ENCODE peak calls at places on chromosomes 7 and 10, in seven cellular contexts. X, I, K, Q, T, F and C are unnamed samples.

GRCh38 chr10:15829495-15829894 is 30.8 kb downstream of the MINDY3 start:
- DNase-seq in I (no peak), T (no peak), X (no peak), Q (no peak), F (no peak), K (no peak), C (no peak)

GRCh38 chr10:55400075-55400474 is 599.0 kb upstream of the PCDH15 start:
- DNase-seq in F (no peak), Q (no peak), I (no peak), K (no peak), X (peak), T (no peak), C (no peak)

GRCh38 chr10:89793649-89794254 is 92.4 kb downstream of the KIF20B start:
- DNase-seq in Q (no peak), X (peak), F (no peak), T (peak), K (no peak), I (no peak), C (peak)

GRCh38 chr10:5817322-5818047 is 4.3 kb upstream of the GDI2 start:
- DNase-seq in T (peak), K (no peak), X (no peak), F (no peak), I (no peak), Q (no peak), C (no peak)

GRCh38 chr10:128078136-128078969 is 47.9 kb downstream of the MKI67 start:
- DNase-seq in F (peak), Q (no peak), X (peak), K (no peak), T (peak), I (no peak), C (peak)

GRCh38 chr7:70072220-70072619 is 473.9 kb downstream of the AUTS2 start:
- DNase-seq in T (no peak), I (no peak), Q (no peak), X (no peak), K (no peak), F (no peak), C (no peak)

GRCh38 chr10:79239930-79240713 is 107.1 kb upstream of the PPIF start:
- DNase-seq in K (no peak), Q (no peak), I (peak), X (no peak), T (no peak), F (no peak), C (no peak)

GRCh38 chr7:155377837-155378579 is 79.9 kb upstream of the EN2 start:
- DNase-seq in T (peak), F (peak), K (no peak), X (peak), Q (peak), I (no peak), C (peak)

GRCh38 chr10:94133239-94133638 is 139.5 kb downstream of the PLCE1 start:
- DNase-seq in Q (peak), K (no peak), I (no peak), X (peak), T (no peak), F (no peak), C (peak)

GRCh38 chr7:7077945-7078344 is 104.4 kb upstream of the C1GALT1 start:
- DNase-seq in K (no peak), I (no peak), X (no peak), F (no peak), Q (no peak), T (no peak), C (no peak)

GRCh38 chr10:87861566-87861952 is 1.8 kb downstream of the KLLN start:
- DNase-seq in T (no peak), Q (peak), I (peak), K (peak), X (peak), F (peak), C (peak)

GRCh38 chr7:21844742-21845141 is 101.0 kb downstream of the CDCA7L start:
- DNase-seq in K (no peak), T (no peak), X (no peak), I (no peak), Q (no peak), F (no peak), C (peak)

GRCh38 chr7:144738708-144739314 is 97.0 kb downstream of the TPK1 start:
- DNase-seq in I (no peak), F (no peak), Q (no peak), T (peak), X (peak), K (no peak), C (peak)

GRCh38 chr7:126698909-126699308 is 553.8 kb downstream of the GRM8 start:
- DNase-seq in T (no peak), I (no peak), K (no peak), X (no peak), F (no peak), Q (no peak), C (no peak)

GRCh38 chr7:44075296-44076075 is 6.8 kb downstream of the POLM start:
- DNase-seq in T (no peak), I (no peak), F (peak), Q (no peak), X (peak), K (no peak), C (no peak)

GRCh38 chr10:8088504-8088903 is 34.0 kb downstream of the GATA3 start:
- DNase-seq in T (no peak), X (no peak), F (no peak), K (no peak), I (no peak), Q (no peak), C (no peak)

GRCh38 chr10:103433858-103434257 is 18.3 kb downstream of the CALHM2 start:
- DNase-seq in T (no peak), X (no peak), Q (peak), K (peak), F (no peak), I (peak), C (no peak)

GRCh38 chr7:149321978-149322541 is 60.1 kb downstream of the ZNF783 start:
- DNase-seq in Q (no peak), F (no peak), X (no peak), I (no peak), T (no peak), K (no peak), C (no peak)

GRCh38 chr7:876972-877311 is 588 bp downstream of the GET4 start:
- DNase-seq in Q (no peak), X (peak), T (no peak), I (no peak), F (no peak), K (peak), C (no peak)

GRCh38 chr7:45592230-45592991 is 18.2 kb downstream of the ADCY1 start:
- DNase-seq in I (no peak), Q (no peak), K (no peak), X (no peak), T (no peak), F (peak), C (no peak)

GRCh38 chr7:105638942-105639495 is 57.7 kb upstream of the EFCAB10 start:
- DNase-seq in K (no peak), Q (no peak), F (no peak), T (no peak), X (no peak), I (no peak), C (no peak)

GRCh38 chr10:88515235-88515634 is 67.9 kb downstream of the RNLS start:
- DNase-seq in K (no peak), T (no peak), Q (no peak), I (no peak), F (no peak), X (no peak), C (no peak)

GRCh38 chr10:110779489-110779888 is 92.2 kb upstream of the PDCD4 start:
- DNase-seq in K (no peak), Q (no peak), X (no peak), I (no peak), F (no peak), T (no peak), C (no peak)

GRCh38 chr7:115618676-115619075 is 411.9 kb downstream of the TFEC start:
- DNase-seq in Q (no peak), K (no peak), X (peak), T (no peak), I (no peak), F (no peak), C (no peak)

GRCh38 chr7:105493928-105494325 is 28.1 kb downstream of the PUS7 start:
- DNase-seq in T (no peak), I (no peak), X (no peak), K (no peak), Q (no peak), F (no peak), C (no peak)

GRCh38 chr7:132131196-132131595 is 445.1 kb downstream of the PLXNA4 start:
- DNase-seq in K (no peak), Q (no peak), F (no peak), X (peak), T (no peak), I (no peak), C (no peak)

GRCh38 chr7:102991540-102992214 is 78.9 kb downstream of the LRRC17 start:
- DNase-seq in Q (no peak), I (no peak), X (peak), F (no peak), K (peak), T (no peak), C (peak)

GRCh38 chr7:118195837-118196474 is 12.0 kb downstream of the LSM8 start:
- DNase-seq in T (peak), X (peak), K (peak), Q (no peak), F (no peak), I (no peak), C (peak)
- TF ChIP-seq CTCF in T (peak), X (peak), K (peak), Q (peak), F (peak), I (peak), C (peak)

GRCh38 chr7:47709051-47709450 is 127.1 kb upstream of the TNS3 start:
- DNase-seq in F (no peak), X (no peak), K (no peak), I (no peak), T (no peak), Q (no peak), C (no peak)

GRCh38 chr7:47707596-47707995 is 125.7 kb upstream of the TNS3 start:
- DNase-seq in X (no peak), T (no peak), K (no peak), Q (no peak), F (no peak), I (no peak), C (no peak)

GRCh38 chr7:47710201-47710935 is 128.5 kb upstream of the TNS3 start:
- DNase-seq in T (no peak), X (no peak), F (no peak), I (no peak), Q (no peak), K (no peak), C (no peak)

GRCh38 chr7:47711776-47712175 is 129.9 kb upstream of the TNS3 start:
- DNase-seq in X (no peak), Q (no peak), I (no peak), T (no peak), K (no peak), F (no peak), C (no peak)

DNA sequence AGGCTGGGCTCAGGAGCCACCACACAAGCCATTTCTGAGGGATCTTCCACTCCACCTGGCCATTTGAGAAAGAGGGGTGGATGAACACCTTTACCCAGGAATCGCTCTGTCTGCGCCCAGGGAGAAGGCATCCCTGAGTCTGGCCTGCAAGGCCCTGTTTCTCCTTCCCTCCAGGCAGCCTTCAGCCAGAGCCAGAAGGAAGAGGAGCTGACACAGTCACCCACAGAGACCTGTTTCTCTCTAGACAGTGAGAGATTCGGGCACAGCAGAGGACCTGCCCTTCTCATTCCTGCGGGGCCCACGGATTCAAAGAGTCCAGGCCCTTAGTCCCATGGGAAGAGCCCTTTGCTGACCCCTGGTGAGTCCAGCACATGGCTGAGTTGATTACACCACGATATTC is 127.5 kb upstream of the TNS3 start:
- DNase-seq in K (no peak), I (no peak), F (no peak), X (no peak), Q (no peak), T (no peak), C (no peak)
- TF ChIP-seq CTCF in K (no peak), I (no peak), F (no peak), X (no peak), Q (no peak), T (no peak), C (no peak)

GRCh38 chr10:57679916-57680315 is 587.8 kb downstream of the IPMK start:
- DNase-seq in T (no peak), X (no peak), Q (no peak), F (no peak), K (no peak), I (no peak), C (no peak)

DNA sequence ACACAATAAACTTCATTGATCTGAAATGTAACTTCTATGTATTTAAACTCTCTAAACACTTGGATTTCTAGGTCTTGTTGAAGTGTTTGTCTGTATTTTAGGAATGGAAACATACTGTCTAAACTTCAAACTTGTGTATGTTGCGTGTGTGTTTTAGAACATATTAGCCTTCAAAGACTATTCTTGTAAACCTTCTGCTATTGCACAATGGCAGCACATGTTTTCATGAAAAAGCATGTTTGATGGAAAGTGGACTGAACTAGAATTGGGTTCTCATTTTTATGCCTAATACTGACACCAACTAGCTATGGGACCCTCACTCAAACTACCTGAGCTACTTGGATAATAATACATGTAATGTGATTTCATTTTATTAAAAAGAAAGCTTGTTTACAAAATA is 592.6 kb downstream of the IPMK start:
- DNase-seq in K (no peak), I (no peak), T (no peak), Q (no peak), F (no peak), X (no peak), C (no peak)
- TF ChIP-seq CTCF in K (no peak), I (no peak), T (no peak), Q (no peak), F (no peak), X (no peak), C (no peak)

GRCh38 chr7:3162286-3162685 is 118.6 kb upstream of the CARD11 start:
- DNase-seq in Q (no peak), K (no peak), X (peak), F (no peak), T (no peak), I (no peak), C (no peak)
- TF ChIP-seq CTCF in Q (no peak), K (no peak), X (peak), F (no peak), T (no peak), I (no peak), C (no peak)

GRCh38 chr7:142478479-142479220 is 220.8 kb upstream of the PRSS58 start:
- DNase-seq in Q (no peak), X (peak), F (no peak), I (no peak), K (peak), T (peak), C (peak)
- TF ChIP-seq CTCF in Q (peak), X (peak), F (peak), I (peak), K (peak), T (peak), C (peak)

DNA sequence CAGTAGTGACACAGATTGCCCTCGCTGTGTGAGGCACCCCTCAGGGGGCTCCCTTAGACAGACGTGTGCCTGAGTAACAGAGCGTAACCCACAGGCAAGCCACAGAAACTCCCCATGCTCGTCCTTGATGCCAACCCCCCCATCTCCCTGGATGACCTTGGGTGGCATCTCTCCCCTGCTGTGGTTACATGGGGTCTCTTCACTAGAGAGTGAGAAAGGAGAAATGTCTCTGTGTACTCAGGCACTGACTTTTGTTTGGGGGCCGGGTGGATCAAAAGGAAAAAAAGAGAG is 1.1 kb upstream of the ASB10 start:
- DNase-seq in F (no peak), Q (no peak), I (no peak), T (no peak), K (no peak), X (no peak), C (no peak)
- TF ChIP-seq CTCF in F (no peak), Q (no peak), I (no peak), T (no peak), K (no peak), X (no peak), C (no peak)

GRCh38 chr7:1912472-1913289 is 242.6 kb downstream of the ELFN1 start:
- DNase-seq in X (no peak), F (no peak), T (no peak), K (no peak), I (no peak), Q (no peak), C (no peak)
- TF ChIP-seq CTCF in X (no peak), F (no peak), T (no peak), K (no peak), I (no peak), Q (no peak), C (no peak)

GRCh38 chr7:142025896-142026295 is 30.2 kb downstream of the MGAM start:
- DNase-seq in X (peak), Q (no peak), I (no peak), T (no peak), K (no peak), F (no peak), C (peak)

GRCh38 chr7:142030846-142031245 is 35.2 kb downstream of the MGAM start:
- DNase-seq in K (no peak), X (no peak), I (no peak), Q (no peak), F (no peak), T (no peak), C (no peak)

GRCh38 chr7:142024547-142024946 is 28.9 kb downstream of the MGAM start:
- DNase-seq in T (no peak), I (no peak), K (no peak), X (peak), F (no peak), Q (no peak), C (peak)

GRCh38 chr7:142033154-142033553 is 37.5 kb downstream of the MGAM start:
- DNase-seq in F (no peak), K (no peak), Q (no peak), T (no peak), I (no peak), X (no peak), C (no peak)

DNA sequence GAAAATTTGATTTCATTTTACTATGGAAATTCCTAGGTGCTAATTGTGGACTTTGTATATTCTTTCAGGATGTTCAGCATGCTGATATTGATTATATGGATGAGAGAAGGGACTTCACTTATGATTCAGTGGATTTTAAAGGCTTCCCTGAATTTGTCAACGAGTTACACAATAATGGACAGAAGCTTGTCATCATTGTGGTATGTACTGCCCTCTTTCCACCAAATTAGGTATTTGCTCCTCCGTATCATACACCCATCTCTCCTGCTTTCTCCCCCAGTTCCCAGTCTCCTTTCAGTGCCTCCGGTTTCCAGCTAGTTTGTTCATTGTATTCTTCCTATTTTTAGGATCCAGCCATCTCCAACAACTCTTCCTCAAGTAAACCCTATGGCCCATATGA is 34.6 kb downstream of the MGAM start:
- DNase-seq in I (no peak), Q (no peak), F (no peak), T (no peak), X (peak), K (no peak), C (peak)
- TF ChIP-seq CTCF in I (no peak), Q (no peak), F (peak), T (no peak), X (peak), K (no peak), C (peak)

GRCh38 chr7:27923308-27923980 is 183.5 kb downstream of the TAX1BP1 start:
- DNase-seq in K (no peak), F (peak), X (no peak), Q (no peak), I (no peak), T (no peak), C (no peak)
- TF ChIP-seq CTCF in K (no peak), F (no peak), X (no peak), Q (no peak), I (no peak), T (no peak), C (no peak)

GRCh38 chr7:151008511-151009323 is 15.6 kb downstream of the ATG9B start:
- DNase-seq in K (no peak), T (peak), F (peak), I (peak), Q (peak), X (no peak), C (peak)

GRCh38 chr7:151008143-151008510 is 16.2 kb downstream of the ATG9B start:
- DNase-seq in Q (no peak), X (no peak), K (no peak), T (no peak), F (no peak), I (no peak), C (no peak)

GRCh38 chr7:151010307-151011096 is 13.8 kb downstream of the ATG9B start:
- DNase-seq in Q (no peak), I (no peak), K (no peak), T (peak), F (peak), X (no peak), C (no peak)

GRCh38 chr7:151010002-151010306 is 14.3 kb downstream of the ATG9B start:
- DNase-seq in F (no peak), X (no peak), I (no peak), Q (no peak), T (no peak), K (no peak), C (no peak)

GRCh38 chr7:151009340-151010001 is 14.8 kb downstream of the ATG9B start:
- DNase-seq in T (peak), X (no peak), I (no peak), F (no peak), Q (no peak), K (no peak), C (no peak)
- TF ChIP-seq CTCF in T (no peak), X (no peak), I (no peak), F (no peak), Q (no peak), K (no peak), C (no peak)